ENCODE peak calls at places on chromosomes 5 and 9, in five cellular contexts. Z, C, W, U and G are unnamed samples.

GRCh38 chr5:131589510-131590348 is 45.3 kb downstream of the RAPGEF6 start:
- DNase-seq in Z (peak; percentile 36), C (no peak), U (peak; percentile 61), W (no peak), G (peak; percentile 38)

GRCh38 chr5:50849554-50849953 is 183.1 kb downstream of the PARP8 start:
- DNase-seq in C (no peak), Z (no peak), W (no peak), U (no peak), G (no peak)

GRCh38 chr5:133353741-133354140 is 258.6 kb downstream of the FSTL4 start:
- DNase-seq in C (no peak), W (no peak), Z (no peak), U (no peak), G (no peak)

GRCh38 chr9:21752003-21752402 is 50.4 kb upstream of the MTAP start:
- DNase-seq in U (no peak), C (no peak), W (no peak), Z (no peak), G (no peak)

GRCh38 chr5:27944471-27944870 is 906.1 kb upstream of the CDH9 start:
- DNase-seq in W (no peak), Z (no peak), U (peak; percentile 61), C (no peak), G (no peak)

GRCh38 chr5:111120911-111121310 is 28.8 kb downstream of the WDR36 start:
- DNase-seq in U (no peak), Z (no peak), W (no peak), C (no peak), G (no peak)

GRCh38 chr9:130714586-130715110 is 21.1 kb downstream of the EXOSC2 start:
- DNase-seq in C (no peak), W (no peak), U (peak; percentile 28), Z (no peak), G (no peak)

GRCh38 chr9:114777841-114778240 is 28.0 kb downstream of the TNFSF15 start:
- DNase-seq in W (no peak), U (peak; percentile 16), C (no peak), Z (no peak), G (no peak)

GRCh38 chr9:94929373-94929764 is 202.9 kb downstream of the AOPEP start:
- DNase-seq in C (no peak), W (no peak), Z (no peak), U (peak; percentile 97), G (no peak)

GRCh38 chr9:121598167-121599000 is 53.0 kb upstream of the DAB2IP start:
- DNase-seq in Z (no peak), U (peak; percentile 87), C (no peak), W (no peak), G (peak; percentile 72)
- TF ChIP-seq CTCF in Z (no peak), U (no peak), C (no peak), W (peak; percentile 57), G (peak; percentile 63)

DNA sequence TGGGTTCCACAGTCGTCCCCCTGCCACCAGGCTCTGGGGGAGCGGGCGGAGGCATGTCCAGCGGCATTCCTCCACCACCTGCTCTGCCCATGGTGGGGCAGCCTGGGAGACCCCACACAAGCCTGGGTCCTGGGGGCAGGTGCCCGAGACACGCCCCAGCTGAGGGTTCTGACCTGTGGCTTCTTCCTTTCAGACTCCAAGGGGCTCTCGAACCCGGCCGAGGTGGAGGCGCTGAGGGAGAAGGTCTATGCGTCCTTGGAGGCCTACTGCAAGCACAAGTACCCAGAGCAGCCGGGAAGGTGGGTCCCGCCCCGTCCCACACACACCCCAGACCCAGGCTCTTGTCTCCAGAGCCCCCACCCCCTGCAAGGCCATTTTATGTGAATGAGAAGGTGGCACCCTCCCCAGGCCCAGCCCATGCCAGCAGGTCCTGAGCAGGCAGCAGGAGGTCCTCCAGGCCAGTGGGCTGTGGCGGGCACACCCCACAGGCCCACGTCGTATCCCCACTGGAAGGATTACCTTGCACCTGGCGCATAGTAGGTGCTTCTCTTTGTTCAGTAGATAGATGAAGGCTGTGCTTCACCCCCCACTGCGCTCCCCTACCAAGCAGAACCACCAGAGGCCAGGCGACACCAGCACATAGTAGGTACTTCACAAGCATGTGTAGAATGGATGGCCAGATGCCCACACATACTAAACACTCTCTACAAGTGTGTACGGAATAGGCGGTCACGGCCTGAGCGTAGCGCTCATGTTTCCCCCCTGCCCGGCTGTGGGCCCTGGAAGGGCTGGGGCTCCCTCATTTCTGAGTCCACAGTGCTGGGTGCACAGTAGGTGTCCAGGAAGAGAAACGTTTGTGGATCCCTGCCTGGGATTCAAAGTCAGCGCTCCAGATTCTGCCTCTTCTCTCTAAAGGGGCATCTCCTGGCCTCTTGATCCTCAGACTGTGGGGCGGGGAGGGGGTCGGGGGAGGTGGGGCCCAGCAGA is 107.9 kb downstream of the RXRA start:
- DNase-seq in C (no peak), W (no peak), Z (no peak), U (peak; percentile 10), G (no peak)
- H3K4me3 ChIP-seq in C (no peak overlapping the region), W (no peak overlapping the region), Z (no peak overlapping the region), U (no peak overlapping the region), G (no peak overlapping the region)

DNA sequence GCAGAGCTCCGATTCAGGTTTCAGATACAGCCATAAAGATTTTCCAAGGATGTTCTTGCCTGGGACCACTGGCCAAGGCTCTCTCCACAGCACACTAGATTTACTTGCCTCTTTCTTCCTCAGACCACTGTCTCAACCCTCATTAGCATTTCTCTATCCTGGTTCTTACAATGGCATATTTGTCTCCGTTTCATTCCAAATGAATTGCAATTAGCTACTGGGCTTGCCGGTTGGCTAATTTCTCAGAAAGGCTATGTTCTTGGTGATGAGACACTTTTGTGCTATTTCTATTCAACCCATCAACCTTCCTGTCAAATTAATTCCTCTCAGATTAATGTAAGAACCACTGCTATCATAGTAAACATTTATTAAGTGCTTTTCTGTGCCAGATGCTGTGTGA is 118.4 kb upstream of the NR3C1 start:
- DNase-seq in U (peak; percentile 52), W (no peak), C (no peak), Z (no peak), G (no peak)
- TF ChIP-seq CTCF in U (no peak), W (no peak), C (no peak), Z (no peak), G (no peak)

DNA sequence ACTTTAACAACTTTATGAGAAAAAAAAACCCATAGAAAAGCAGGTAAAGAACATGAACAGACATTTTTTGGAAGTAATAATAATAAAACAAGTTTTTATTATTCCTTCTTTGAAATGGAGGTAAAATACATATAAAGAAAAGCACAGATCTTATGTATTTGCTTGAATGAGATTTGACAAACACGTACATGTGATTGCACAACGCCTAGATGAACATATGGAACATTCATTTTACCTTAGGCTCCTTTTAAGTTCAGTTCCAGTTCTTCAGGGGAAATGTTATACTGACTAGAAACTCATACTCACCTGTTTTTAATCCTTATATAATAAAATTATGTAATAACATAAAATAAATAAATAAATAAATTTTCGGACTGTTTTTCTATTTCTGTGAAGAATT is 61.8 kb downstream of the GGTA1 start:
- DNase-seq in U (no peak), W (no peak), C (no peak), Z (no peak), G (no peak)
- H3K4me3 ChIP-seq in U (no peak overlapping the region), W (no peak overlapping the region), C (no peak overlapping the region), Z (no peak overlapping the region), G (no peak overlapping the region)

DNA sequence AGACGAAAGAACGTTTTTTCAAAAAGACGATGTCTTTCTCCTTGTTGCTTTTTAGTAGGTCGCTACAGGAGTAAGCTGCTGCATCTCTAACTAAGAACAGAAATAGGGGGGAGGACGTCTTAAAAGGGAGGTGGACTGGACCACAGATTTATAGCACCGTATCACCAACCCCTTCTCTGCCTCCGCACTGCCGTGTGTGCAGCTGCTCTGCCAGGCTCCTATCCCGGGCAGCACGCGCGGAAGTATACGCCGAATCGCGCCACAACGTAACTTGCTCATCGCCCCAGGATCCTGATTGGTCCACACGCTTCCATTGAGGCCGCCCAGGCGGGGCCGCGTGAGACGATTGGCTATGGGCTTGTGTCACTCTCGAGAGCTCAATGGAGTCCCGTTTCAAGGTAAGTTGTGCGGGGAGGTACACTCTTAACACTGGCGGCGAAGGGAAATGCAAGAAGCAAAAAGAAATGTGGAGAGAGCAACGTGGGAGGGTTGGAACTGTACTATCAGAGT is at the start of gene ELAVL2:
- DNase-seq in C (peak; percentile 83), Z (peak; percentile 87), U (peak; percentile 96), W (peak; percentile 89), G (peak; percentile 79)
- TF ChIP-seq CTCF in C (no peak), Z (no peak), U (no peak), W (no peak), G (no peak)

GRCh38 chr9:83005963-83006362 is 57.0 kb downstream of the RASEF start:
- DNase-seq in W (no peak), Z (no peak), C (no peak), U (no peak), G (no peak)

GRCh38 chr9:83000765-83001164 is 62.2 kb downstream of the RASEF start:
- DNase-seq in U (no peak), W (no peak), C (no peak), Z (no peak), G (no peak)

GRCh38 chr9:82997471-82998140 is 65.3 kb downstream of the RASEF start:
- DNase-seq in Z (no peak), C (no peak), W (no peak), U (no peak), G (no peak)

GRCh38 chr9:83006378-83006777 is 56.6 kb downstream of the RASEF start:
- DNase-seq in C (no peak), W (no peak), U (no peak), Z (no peak), G (no peak)

GRCh38 chr9:83002329-83002728 is 60.6 kb downstream of the RASEF start:
- DNase-seq in U (no peak), C (no peak), Z (no peak), W (no peak), G (no peak)
- H3K4me3 ChIP-seq in U (no peak overlapping the region), C (no peak overlapping the region), Z (no peak overlapping the region), W (no peak overlapping the region), G (no peak overlapping the region)

GRCh38 chr5:4453650-4454049 is 686.5 kb upstream of the ADAMTS16 start:
- DNase-seq in C (no peak), Z (no peak), U (no peak), W (no peak), G (no peak)

GRCh38 chr5:4442221-4442620 is 697.9 kb upstream of the ADAMTS16 start:
- DNase-seq in Z (no peak), U (no peak), C (no peak), W (no peak), G (no peak)

GRCh38 chr5:4447657-4448056 is 692.5 kb upstream of the ADAMTS16 start:
- DNase-seq in C (no peak), U (no peak), Z (no peak), W (no peak), G (no peak)
- TF ChIP-seq CTCF in C (no peak), U (no peak), Z (no peak), W (no peak), G (no peak)